ENCODE peak calls at places on chromosomes 11 and 22, in eight cellular contexts. One of them, this sample, is unnamed.

GRCh38 chr11:353315-353857 is 15.9 kb upstream of the B4GALNT4 start:
- DNase-seq in RWPE1: no peak
- DNase-seq in GM12891: no peak
- DNase-seq in AG08396: peak
- DNase-seq in stimulated activated CD4-positive, alpha-beta T cell treated with anti-CD3 and anti-CD28 coated beads, Interleukin-2, amount 100 ng/mL, for 48 hours: no peak
- DNase-seq in fibroblast of mammary gland: peak
- DNase-seq in kidney glomerular epithelial cell: no peak
- DNase-seq in CD8-positive, alpha-beta T cell: no peak
- DNase-seq in this sample: no peak

GRCh38 chr22:46754826-46755225 is 7.6 kb upstream of the TBC1D22A start:
- DNase-seq in RWPE1: no peak
- DNase-seq in GM12891: no peak
- DNase-seq in AG08396: no peak
- DNase-seq in stimulated activated CD4-positive, alpha-beta T cell treated with anti-CD3 and anti-CD28 coated beads, Interleukin-2, amount 100 ng/mL, for 48 hours: no peak
- DNase-seq in fibroblast of mammary gland: no peak
- DNase-seq in kidney glomerular epithelial cell: no peak
- DNase-seq in CD8-positive, alpha-beta T cell: no peak
- DNase-seq in this sample: no peak

GRCh38 chr11:80204021-80204420 is 763.2 kb upstream of the TENM4 start:
- DNase-seq in RWPE1: no peak
- DNase-seq in GM12891: no peak
- DNase-seq in AG08396: no peak
- DNase-seq in stimulated activated CD4-positive, alpha-beta T cell treated with anti-CD3 and anti-CD28 coated beads, Interleukin-2, amount 100 ng/mL, for 48 hours: no peak
- DNase-seq in fibroblast of mammary gland: no peak
- DNase-seq in kidney glomerular epithelial cell: no peak
- DNase-seq in CD8-positive, alpha-beta T cell: no peak
- DNase-seq in this sample: no peak

GRCh38 chr11:33257897-33258630 is 883 bp downstream of the HIPK3 start:
- DNase-seq in RWPE1: peak
- DNase-seq in GM12891: peak
- DNase-seq in AG08396: peak
- DNase-seq in stimulated activated CD4-positive, alpha-beta T cell treated with anti-CD3 and anti-CD28 coated beads, Interleukin-2, amount 100 ng/mL, for 48 hours: peak
- DNase-seq in fibroblast of mammary gland: peak
- DNase-seq in kidney glomerular epithelial cell: peak
- DNase-seq in CD8-positive, alpha-beta T cell: peak
- DNase-seq in this sample: peak

GRCh38 chr11:61891331-61892084 is at the start of gene FADS3:
- DNase-seq in RWPE1: peak
- DNase-seq in GM12891: peak
- DNase-seq in AG08396: peak
- DNase-seq in stimulated activated CD4-positive, alpha-beta T cell treated with anti-CD3 and anti-CD28 coated beads, Interleukin-2, amount 100 ng/mL, for 48 hours: peak
- DNase-seq in fibroblast of mammary gland: peak
- DNase-seq in kidney glomerular epithelial cell: peak
- DNase-seq in CD8-positive, alpha-beta T cell: peak
- DNase-seq in this sample: peak

GRCh38 chr11:16785520-16786128 is 47.2 kb downstream of the C11orf58 start:
- DNase-seq in RWPE1: peak
- DNase-seq in GM12891: peak
- DNase-seq in AG08396: peak
- DNase-seq in stimulated activated CD4-positive, alpha-beta T cell treated with anti-CD3 and anti-CD28 coated beads, Interleukin-2, amount 100 ng/mL, for 48 hours: peak
- DNase-seq in fibroblast of mammary gland: peak
- DNase-seq in kidney glomerular epithelial cell: peak
- DNase-seq in CD8-positive, alpha-beta T cell: peak
- DNase-seq in this sample: peak

GRCh38 chr11:73961321-73961720 is 10.5 kb downstream of the DNAJB13 start:
- DNase-seq in RWPE1: no peak
- DNase-seq in GM12891: no peak
- DNase-seq in AG08396: peak
- DNase-seq in stimulated activated CD4-positive, alpha-beta T cell treated with anti-CD3 and anti-CD28 coated beads, Interleukin-2, amount 100 ng/mL, for 48 hours: no peak
- DNase-seq in fibroblast of mammary gland: no peak
- DNase-seq in kidney glomerular epithelial cell: peak
- DNase-seq in CD8-positive, alpha-beta T cell: no peak
- DNase-seq in this sample: no peak

GRCh38 chr11:11458523-11458922 is 105.5 kb upstream of the CSNK2A3 start:
- DNase-seq in RWPE1: no peak
- DNase-seq in GM12891: no peak
- DNase-seq in AG08396: no peak
- DNase-seq in stimulated activated CD4-positive, alpha-beta T cell treated with anti-CD3 and anti-CD28 coated beads, Interleukin-2, amount 100 ng/mL, for 48 hours: no peak
- DNase-seq in fibroblast of mammary gland: no peak
- DNase-seq in kidney glomerular epithelial cell: no peak
- DNase-seq in CD8-positive, alpha-beta T cell: no peak
- DNase-seq in this sample: no peak

GRCh38 chr11:22670803-22671202 is 4.4 kb downstream of the GAS2 start:
- DNase-seq in RWPE1: no peak
- DNase-seq in GM12891: no peak
- DNase-seq in AG08396: no peak
- DNase-seq in stimulated activated CD4-positive, alpha-beta T cell treated with anti-CD3 and anti-CD28 coated beads, Interleukin-2, amount 100 ng/mL, for 48 hours: no peak
- DNase-seq in fibroblast of mammary gland: no peak
- DNase-seq in kidney glomerular epithelial cell: peak
- DNase-seq in CD8-positive, alpha-beta T cell: no peak
- DNase-seq in this sample: no peak

GRCh38 chr11:66429983-66430602 is 8.6 kb downstream of the MRPL11 start:
- DNase-seq in RWPE1: peak
- DNase-seq in GM12891: peak
- DNase-seq in AG08396: peak
- DNase-seq in stimulated activated CD4-positive, alpha-beta T cell treated with anti-CD3 and anti-CD28 coated beads, Interleukin-2, amount 100 ng/mL, for 48 hours: peak
- DNase-seq in fibroblast of mammary gland: peak
- DNase-seq in kidney glomerular epithelial cell: peak
- DNase-seq in CD8-positive, alpha-beta T cell: peak
- DNase-seq in this sample: peak

GRCh38 chr22:23074451-23074850 is 4.1 kb downstream of the GNAZ start:
- DNase-seq in RWPE1: no peak
- DNase-seq in GM12891: no peak
- DNase-seq in AG08396: no peak
- DNase-seq in stimulated activated CD4-positive, alpha-beta T cell treated with anti-CD3 and anti-CD28 coated beads, Interleukin-2, amount 100 ng/mL, for 48 hours: no peak
- DNase-seq in fibroblast of mammary gland: no peak
- DNase-seq in kidney glomerular epithelial cell: no peak
- DNase-seq in CD8-positive, alpha-beta T cell: no peak
- DNase-seq in this sample: no peak

GRCh38 chr22:36469094-36469710 is 12.2 kb downstream of the TXN2 start:
- DNase-seq in RWPE1: no peak
- DNase-seq in GM12891: no peak
- DNase-seq in AG08396: no peak
- DNase-seq in stimulated activated CD4-positive, alpha-beta T cell treated with anti-CD3 and anti-CD28 coated beads, Interleukin-2, amount 100 ng/mL, for 48 hours: no peak
- DNase-seq in fibroblast of mammary gland: no peak
- DNase-seq in kidney glomerular epithelial cell: no peak
- DNase-seq in CD8-positive, alpha-beta T cell: no peak
- DNase-seq in this sample: no peak

GRCh38 chr22:46071451-46072029 is 78.8 kb upstream of the PPARA start:
- DNase-seq in RWPE1: peak
- DNase-seq in GM12891: no peak
- DNase-seq in AG08396: peak
- DNase-seq in stimulated activated CD4-positive, alpha-beta T cell treated with anti-CD3 and anti-CD28 coated beads, Interleukin-2, amount 100 ng/mL, for 48 hours: peak
- DNase-seq in fibroblast of mammary gland: peak
- DNase-seq in kidney glomerular epithelial cell: peak
- DNase-seq in CD8-positive, alpha-beta T cell: peak
- DNase-seq in this sample: no peak